ENCODE peak calls at places on chromosomes 5 and 9, in four cellular contexts. H is progenitor cell of endocrine pancreas, W is HFFc6, F is thyroid gland. U is an unnamed sample.

GRCh38 chr5:149028161-149028560 is 34.7 kb downstream of the SH3TC2 start:
- DNase-seq in H (no peak), W (no peak), F (no peak), U (no peak)

GRCh38 chr5:147446528-147446927 is 63.3 kb downstream of the DPYSL3 start:
- DNase-seq in H (no peak), W (no peak), F (no peak), U (no peak)

GRCh38 chr5:73312146-73312871 is 136.3 kb downstream of the FOXD1 start:
- DNase-seq in H (no peak), W (peak), F (no peak), U (no peak)

GRCh38 chr9:109182940-109183798 is 16.1 kb upstream of the FRRS1L start:
- DNase-seq in H (no peak), W (peak), F (peak), U (no peak)

GRCh38 chr9:3948826-3949578 is 350.9 kb downstream of the GLIS3 start:
- DNase-seq in H (no peak), W (peak), F (no peak), U (no peak)

GRCh38 chr9:115640887-115641286 is 512.7 kb upstream of the PAPPA start:
- DNase-seq in H (no peak), W (peak), F (no peak), U (no peak)

GRCh38 chr5:77266291-77266690 is 55.8 kb downstream of the PDE8B start:
- DNase-seq in H (no peak), W (peak), F (no peak), U (no peak)

GRCh38 chr5:161544350-161544765 is 2.2 kb downstream of the GABRB2 start:
- DNase-seq in H (peak), W (peak), F (peak), U (peak)

GRCh38 chr9:18442629-18443491 is 31.1 kb upstream of the ADAMTSL1 start:
- DNase-seq in H (peak), W (peak), F (peak), U (peak)

GRCh38 chr5:74576941-74577456 is 63.5 kb downstream of the ENC1 start:
- DNase-seq in H (no peak), W (peak), F (no peak), U (no peak)

GRCh38 chr5:157471709-157472108 is 11.7 kb downstream of the NIPAL4 start:
- DNase-seq in H (no peak), W (peak), F (no peak), U (no peak)

GRCh38 chr5:5350101-5350500 is 72.4 kb upstream of the ICE1 start:
- DNase-seq in H (no peak), W (no peak), F (no peak), U (no peak)

GRCh38 chr9:98455256-98455956 is 200.0 kb upstream of the TBC1D2 start:
- DNase-seq in H (no peak), W (no peak), F (no peak), U (no peak)

GRCh38 chr9:133351908-133352634 is 4.1 kb downstream of the RPL7A start:
- DNase-seq in H (no peak), W (peak), F (no peak), U (no peak)

GRCh38 chr9:135070198-135070951 is 17.1 kb upstream of the OLFM1 start:
- DNase-seq in H (no peak), W (no peak), F (no peak), U (peak)

GRCh38 chr5:78972654-78973428 is 12.3 kb downstream of the ARSB start:
- DNase-seq in H (no peak), W (peak), F (peak), U (no peak)

GRCh38 chr5:180330270-180330648 is 22.9 kb downstream of the GFPT2 start:
- DNase-seq in H (no peak), W (no peak), F (no peak), U (no peak)

GRCh38 chr9:127976943-127977871 is 3.6 kb downstream of the EEIG1 start:
- DNase-seq in H (no peak), W (no peak), F (no peak), U (no peak)

GRCh38 chr9:111198936-111199335 is 131.1 kb downstream of the OR2K2 start:
- DNase-seq in H (no peak), W (peak), F (no peak), U (no peak)

GRCh38 chr5:74075496-74075895 is 449.5 kb downstream of the ARHGEF28 start:
- DNase-seq in H (no peak), W (no peak), F (no peak), U (no peak)

GRCh38 chr9:117957267-117957666 is 253.1 kb downstream of the TLR4 start:
- DNase-seq in H (no peak), W (no peak), F (no peak), U (no peak)

GRCh38 chr5:51859624-51860023 is 476.4 kb downstream of the ISL1 start:
- DNase-seq in H (no peak), W (no peak), F (no peak), U (no peak)

GRCh38 chr9:93143830-93144530 is 9.9 kb upstream of the NINJ1 start:
- DNase-seq in H (no peak), W (no peak), F (no peak), U (no peak)

GRCh38 chr9:127586537-127586936 is 25.5 kb upstream of the STXBP1 start:
- DNase-seq in H (peak), W (peak), F (peak), U (peak)

GRCh38 chr5:42547146-42547545 is 123.9 kb downstream of the GHR start:
- DNase-seq in H (no peak), W (no peak), F (no peak), U (no peak)

GRCh38 chr9:21252727-21253547 is 13.1 kb upstream of the IFNA14 start:
- DNase-seq in H (no peak), W (peak), F (peak), U (no peak)

GRCh38 chr5:103840600-103840999 is 278.0 kb upstream of the NUDT12 start:
- DNase-seq in H (no peak), W (no peak), F (no peak), U (no peak)

GRCh38 chr9:133048595-133048994 is 13.2 kb upstream of the CEL start:
- DNase-seq in H (no peak), W (peak), F (no peak), U (no peak)

GRCh38 chr9:105290401-105290800 is 46.0 kb downstream of the SLC44A1 start:
- DNase-seq in H (no peak), W (peak), F (no peak), U (no peak)

GRCh38 chr9:117662651-117663050 is 41.6 kb upstream of the TLR4 start:
- DNase-seq in H (no peak), W (no peak), F (no peak), U (no peak)

GRCh38 chr5:132776077-132776931 is 735 bp downstream of the SEPTIN8 start:
- DNase-seq in H (peak), W (no peak), F (peak), U (no peak)

GRCh38 chr9:126033956-126034355 is 286.8 kb downstream of the PBX3 start:
- DNase-seq in H (no peak), W (no peak), F (no peak), U (no peak)

DNA sequence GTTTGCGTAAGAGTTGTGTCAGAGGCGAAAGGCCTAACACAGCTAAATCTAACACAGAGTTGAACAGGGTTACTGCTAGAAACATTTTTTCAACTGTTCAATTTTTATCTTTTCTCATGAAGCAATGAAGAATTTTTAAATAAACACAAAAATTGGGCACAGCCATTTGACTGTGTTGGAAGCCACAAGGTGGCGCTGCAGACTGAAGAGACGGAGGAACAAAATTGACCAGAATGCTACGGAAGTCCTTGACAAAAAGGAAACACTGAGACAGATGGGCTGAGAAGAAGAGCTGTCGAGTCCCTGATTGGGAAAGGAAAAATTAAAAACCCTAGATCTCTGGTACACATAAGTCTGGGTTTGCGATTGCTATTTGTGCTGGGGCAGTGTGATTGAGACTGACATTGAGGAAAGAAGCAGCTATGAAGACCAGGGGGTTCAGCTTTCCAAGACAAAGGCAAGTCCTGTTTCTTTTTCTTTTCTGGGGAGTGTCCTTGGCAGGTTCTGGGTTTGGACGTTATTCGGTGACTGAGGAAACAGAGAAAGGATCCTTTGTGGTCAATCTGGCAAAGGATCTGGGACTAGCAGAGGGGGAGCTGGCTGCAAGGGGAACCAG is at the start of gene PCDHB9:
- DNase-seq in H (no peak), W (peak), F (no peak), U (peak)
- TF ChIP-seq CTCF in H (no peak), W (peak), F (peak), U (peak)

GRCh38 chr9:136615631-136616306 is 46.9 kb upstream of the EGFL7 start:
- DNase-seq in H (no peak), W (no peak), F (no peak), U (no peak)

GRCh38 chr9:136613824-136614371 is 48.8 kb upstream of the EGFL7 start:
- DNase-seq in H (no peak), W (no peak), F (no peak), U (no peak)

GRCh38 chr9:136616307-136616635 is 46.4 kb upstream of the EGFL7 start:
- DNase-seq in H (no peak), W (no peak), F (no peak), U (no peak)

GRCh38 chr9:136614372-136614922 is 48.3 kb upstream of the EGFL7 start:
- DNase-seq in H (no peak), W (peak), F (no peak), U (no peak)

DNA sequence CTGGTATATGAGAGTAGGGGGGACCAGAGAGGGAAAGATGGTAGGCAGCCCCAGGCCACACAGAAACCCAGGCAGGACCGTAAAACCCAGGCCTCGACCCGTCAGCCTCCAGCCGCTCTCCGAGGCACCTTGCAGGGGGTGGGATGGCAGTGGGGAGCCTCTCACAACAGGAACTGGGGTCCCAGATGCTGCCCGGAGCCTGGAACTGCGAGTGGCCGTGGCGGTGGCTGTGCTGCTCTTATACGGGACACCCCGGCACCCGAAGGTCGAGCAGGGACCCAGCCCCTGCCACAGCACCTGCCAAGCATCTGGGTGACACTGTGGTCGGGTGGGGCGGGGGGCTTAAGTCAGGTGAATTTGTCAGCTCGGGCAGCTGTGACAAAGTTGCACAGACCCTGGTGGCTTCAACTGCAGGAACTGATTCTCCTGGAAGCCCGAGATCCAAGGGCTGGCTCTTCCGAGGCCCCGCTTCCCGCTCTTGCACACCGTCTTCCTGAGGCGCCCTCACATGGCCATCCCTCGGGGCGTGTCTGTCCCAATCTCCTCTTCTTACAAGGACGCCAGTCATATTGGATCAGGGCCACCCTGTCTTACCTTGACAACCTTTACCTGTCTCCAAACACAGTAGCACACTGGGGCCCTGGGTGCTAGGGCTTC is 47.6 kb upstream of the EGFL7 start:
- DNase-seq in H (no peak), W (no peak), F (no peak), U (no peak)
- TF ChIP-seq CTCF in H (no peak), W (no peak), F (no peak), U (peak)

GRCh38 chr5:53913941-53914340 is 353.5 kb downstream of the NDUFS4 start:
- DNase-seq in H (no peak), W (no peak), F (no peak), U (no peak)

GRCh38 chr5:53915120-53915519 is 354.7 kb downstream of the NDUFS4 start:
- DNase-seq in H (no peak), W (no peak), F (no peak), U (no peak)

GRCh38 chr5:53922508-53923498 is 362.4 kb downstream of the NDUFS4 start:
- DNase-seq in H (no peak), W (no peak), F (no peak), U (no peak)

GRCh38 chr5:53917095-53917494 is 356.7 kb downstream of the NDUFS4 start:
- DNase-seq in H (no peak), W (peak), F (no peak), U (no peak)
- TF ChIP-seq CTCF in H (peak), W (peak), F (no peak), U (no peak)

GRCh38 chr5:96259211-96259772 is 173.8 kb downstream of the PCSK1 start:
- DNase-seq in H (no peak), W (peak), F (no peak), U (no peak)

GRCh38 chr5:96257904-96258303 is 175.1 kb downstream of the PCSK1 start:
- DNase-seq in H (no peak), W (peak), F (no peak), U (no peak)

GRCh38 chr5:96258692-96259091 is 174.4 kb downstream of the PCSK1 start:
- DNase-seq in H (no peak), W (no peak), F (no peak), U (no peak)

GRCh38 chr5:96254980-96255681 is 177.9 kb downstream of the PCSK1 start:
- DNase-seq in H (no peak), W (peak), F (no peak), U (no peak)

GRCh38 chr5:96256795-96257470 is 176.1 kb downstream of the PCSK1 start:
- DNase-seq in H (no peak), W (peak), F (no peak), U (no peak)
- TF ChIP-seq CTCF in H (no peak), W (peak), F (no peak), U (peak)

DNA sequence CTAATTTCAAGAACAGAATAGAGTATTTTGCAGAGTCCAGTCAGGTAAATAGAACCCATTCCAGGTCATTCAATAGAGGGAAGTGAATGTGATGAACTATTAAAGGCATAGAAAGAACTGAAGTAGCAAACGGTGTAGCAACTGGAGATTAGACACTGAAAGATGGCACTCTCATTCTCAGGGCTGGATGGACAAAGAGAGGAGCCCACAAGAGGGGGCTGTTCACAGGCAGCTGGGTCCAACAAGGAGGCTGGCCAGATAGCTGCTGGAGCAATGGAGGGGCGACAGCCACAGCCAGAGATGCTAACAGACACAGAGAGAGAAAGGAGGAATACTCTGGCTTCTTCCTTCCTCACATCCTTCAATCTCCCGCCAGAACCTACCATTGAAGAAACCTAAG is 93.1 kb upstream of the SMARCA2 start:
- DNase-seq in H (no peak), W (no peak), F (no peak), U (no peak)
- TF ChIP-seq CTCF in H (no peak), W (no peak), F (no peak), U (no peak)

DNA sequence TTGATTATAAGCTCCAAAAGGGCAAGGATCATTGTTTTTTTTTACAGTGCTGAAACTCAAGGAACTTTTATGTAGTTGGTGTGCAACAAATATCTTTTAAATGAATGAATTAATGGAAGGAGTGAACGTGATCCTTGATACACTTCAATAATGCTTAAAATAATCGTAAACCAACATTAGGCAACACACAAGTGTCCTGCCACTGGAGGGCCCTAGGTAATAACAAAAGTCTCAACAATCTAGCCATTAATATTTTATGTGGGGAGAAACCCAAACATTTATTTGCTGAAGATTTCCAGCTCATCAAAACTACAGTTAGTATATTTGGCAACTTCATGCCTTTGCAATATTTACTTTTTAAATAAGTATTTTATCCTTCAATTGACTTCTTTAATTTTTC is 309.0 kb upstream of the FBXL7 start:
- DNase-seq in H (no peak), W (no peak), F (no peak), U (no peak)
- TF ChIP-seq CTCF in H (no peak), W (no peak), F (no peak), U (no peak)

GRCh38 chr9:101791938-101792337 is 53.5 kb upstream of the GRIN3A start:
- DNase-seq in H (peak), W (no peak), F (peak), U (no peak)
- TF ChIP-seq CTCF in H (peak), W (peak), F (peak), U (peak)

U was measured in D721Med.